ENCODE peak calls at places on chromosomes 7 and 10, in nine cellular contexts. L is NAMALWA, O is HCEC 1CT, Q is SK-MEL-5, G is GM23248, M is ureter, Y is fibroblast of the aortic adventitia, V is T-cell, P is activated gamma-delta T cell treated with Interleukin-2 at 50 U/mL for 16 hours. K is an unnamed sample.

GRCh38 chr10:71213127-71213616 is 802 bp downstream of the UNC5B start:
- DNase-seq in Y (peak; percentile 78), L (no peak), O (peak; percentile 74), P (no peak), V (no peak), Q (no peak), M (peak; percentile 80), G (peak; percentile 88), K (peak; percentile 59)

GRCh38 chr10:101905241-101905640 is 61.6 kb upstream of the KCNIP2 start:
- DNase-seq in M (no peak), G (no peak), L (no peak), P (no peak), V (no peak), O (no peak), Q (no peak), Y (no peak), K (no peak)

GRCh38 chr7:84631913-84632312 is 437.3 kb upstream of the SEMA3A start:
- DNase-seq in L (no peak), P (no peak), M (no peak), O (no peak), G (no peak), Q (no peak), V (no peak), Y (no peak), K (no peak)

GRCh38 chr10:77604063-77604462 is 33.5 kb downstream of the KCNMA1 start:
- DNase-seq in L (no peak), O (no peak), Y (no peak), V (no peak), M (no peak), G (no peak), Q (no peak), P (no peak), K (no peak)

GRCh38 chr7:5207131-5207530 is 17.1 kb downstream of the WIPI2 start:
- DNase-seq in P (no peak), M (no peak), Q (no peak), L (no peak), V (no peak), G (no peak), Y (no peak), O (no peak), K (no peak)

GRCh38 chr10:62188021-62188616 is 80.5 kb downstream of the RTKN2 start:
- DNase-seq in G (no peak), V (no peak), P (no peak), L (no peak), O (no peak), Q (no peak), Y (no peak), M (no peak), K (no peak)

GRCh38 chr10:13003004-13003403 is 1.5 kb upstream of the CCDC3 start:
- DNase-seq in Q (no peak), V (no peak), M (no peak), G (peak; percentile 29), L (no peak), O (peak; percentile 30), P (no peak), Y (peak; percentile 70), K (no peak)

GRCh38 chr10:35336921-35337741 is 822 bp downstream of the CCNY start:
- DNase-seq in Y (no peak), L (peak; percentile 35), G (peak; percentile 68), O (peak; percentile 22), P (peak; percentile 14), M (peak; percentile 45), V (peak; percentile 16), Q (no peak), K (peak; percentile 56)

GRCh38 chr10:4013651-4014085 is 228.7 kb upstream of the KLF6 start:
- DNase-seq in O (no peak), V (no peak), Q (no peak), G (peak; percentile 37), M (no peak), Y (no peak), L (no peak), P (no peak), K (no peak)

GRCh38 chr10:22742678-22743077 is 28.3 kb upstream of the PIP4K2A start:
- DNase-seq in M (no peak), L (peak; percentile 69), Q (no peak), O (no peak), P (no peak), V (no peak), Y (no peak), G (no peak), K (no peak)

GRCh38 chr7:33916357-33917081 is 11.2 kb downstream of the BMPER start:
- DNase-seq in P (no peak), O (peak; percentile 43), L (no peak), M (no peak), Q (no peak), V (no peak), G (peak; percentile 40), Y (no peak), K (no peak)

GRCh38 chr7:27141138-27141537 is 2.3 kb downstream of the HOXA5 start:
- DNase-seq in L (no peak), O (no peak), Q (no peak), V (no peak), P (no peak), Y (no peak), G (no peak), M (no peak), K (no peak)